ENCODE peak calls at places on chromosomes 5 and 9, in six cellular contexts. C is CD8-positive, alpha-beta memory T cell; Z is mucosa of descending colon; I is CD8-positive, alpha-beta T cell; O is astrocyte of the spinal cord; F is ovary. Y is an unnamed sample.

GRCh38 chr5:181283347-181283746 is 22.4 kb upstream of the TRIM52 start:
- DNase-seq in C (no peak), Z (no peak), I (no peak), O (no peak), F (no peak), Y (peak; percentile 64)

GRCh38 chr9:79817469-79818004 is 245.8 kb downstream of the TLE4 start:
- DNase-seq in C (no peak), Z (no peak), I (no peak), O (no peak), F (no peak), Y (no peak)

GRCh38 chr9:68740561-68740960 is 35.5 kb downstream of the PIP5K1B start:
- DNase-seq in C (no peak), Z (peak; percentile 19), I (no peak), O (no peak), F (no peak), Y (no peak)

GRCh38 chr9:115341401-115341800 is 223.4 kb upstream of the TNC start:
- DNase-seq in C (no peak), Z (no peak), I (no peak), O (no peak), F (no peak), Y (no peak)

GRCh38 chr9:130934702-130935659 is 4.1 kb downstream of the FIBCD1 start:
- DNase-seq in C (no peak), Z (no peak), I (no peak), O (no peak), F (no peak), Y (no peak)

GRCh38 chr5:179816401-179817070 is 4.2 kb upstream of the SQSTM1 start:
- DNase-seq in C (no peak), Z (peak; percentile 62), I (no peak), O (no peak), F (peak; percentile 64), Y (peak; percentile 63)

GRCh38 chr9:136242908-136243525 is 2.6 kb downstream of the QSOX2 start:
- DNase-seq in C (no peak), Z (no peak), I (no peak), O (no peak), F (no peak), Y (no peak)

GRCh38 chr5:77360381-77360780 is 131.7 kb downstream of the WDR41 start:
- DNase-seq in C (no peak), Z (no peak), I (no peak), O (no peak), F (no peak), Y (no peak)

GRCh38 chr9:18795947-18796705 is 236.9 kb downstream of the SAXO1 start:
- DNase-seq in C (no peak), Z (no peak), I (no peak), O (peak; percentile 92), F (no peak), Y (no peak)

GRCh38 chr5:142245776-142246175 is 79.0 kb downstream of the SPRY4 start:
- DNase-seq in C (no peak), Z (no peak), I (no peak), O (peak; percentile 18), F (no peak), Y (no peak)

GRCh38 chr5:172361566-172362238 is 78.1 kb upstream of the UBTD2 start:
- DNase-seq in C (no peak), Z (no peak), I (no peak), O (peak; percentile 90), F (no peak), Y (no peak)

GRCh38 chr5:173315495-173316352 is 12.5 kb downstream of the STC2 start:
- DNase-seq in C (no peak), Z (no peak), I (no peak), O (peak; percentile 94), F (no peak), Y (peak; percentile 80)

GRCh38 chr9:114856942-114857315 is 51.1 kb upstream of the TNFSF15 start:
- DNase-seq in C (no peak), Z (no peak), I (no peak), O (no peak), F (no peak), Y (no peak)

GRCh38 chr5:34749431-34749872 is 89.5 kb upstream of the TTC23L start:
- DNase-seq in C (no peak), Z (no peak), I (no peak), O (peak; percentile 85), F (no peak), Y (no peak)

GRCh38 chr5:160240350-160240749 is 11.0 kb downstream of the FABP6 start:
- DNase-seq in C (no peak), Z (no peak), I (no peak), O (no peak), F (no peak), Y (no peak)

GRCh38 chr9:37410969-37411785 is 11.3 kb upstream of the GRHPR start:
- DNase-seq in C (no peak), Z (no peak), I (no peak), O (no peak), F (no peak), Y (no peak)

GRCh38 chr5:172362755-172363154 is 79.2 kb upstream of the UBTD2 start:
- DNase-seq in C (no peak), Z (no peak), I (no peak), O (no peak), F (no peak), Y (no peak)

GRCh38 chr5:140677947-140678346 is 4.6 kb upstream of the DND1 start:
- DNase-seq in C (no peak), Z (no peak), I (no peak), O (no peak), F (no peak), Y (no peak)

GRCh38 chr9:92970467-92970923 is 23.2 kb downstream of the FGD3 start:
- DNase-seq in C (no peak), Z (no peak), I (no peak), O (no peak), F (no peak), Y (no peak)

GRCh38 chr9:136054798-136055714 is 40.0 kb downstream of the NACC2 start:
- DNase-seq in C (no peak), Z (no peak), I (no peak), O (no peak), F (no peak), Y (no peak)

GRCh38 chr9:7111413-7111812 is 353.6 kb downstream of the KDM4C start:
- DNase-seq in C (no peak), Z (no peak), I (no peak), O (no peak), F (no peak), Y (no peak)

GRCh38 chr5:151427258-151427657 is 20.1 kb upstream of the SLC36A1 start:
- DNase-seq in C (no peak), Z (no peak), I (no peak), O (no peak), F (no peak), Y (no peak)

GRCh38 chr5:537098-537497 is 12.8 kb upstream of the SLC9A3 start:
- DNase-seq in C (no peak), Z (no peak), I (no peak), O (no peak), F (no peak), Y (peak; percentile 9)

GRCh38 chr5:1637639-1638481 is 114.1 kb upstream of the LPCAT1 start:
- DNase-seq in C (no peak), Z (no peak), I (no peak), O (no peak), F (peak; percentile 33), Y (peak; percentile 38)

GRCh38 chr5:121189569-121190305 is 661.9 kb upstream of the FTMT start:
- DNase-seq in C (no peak), Z (no peak), I (no peak), O (peak; percentile 79), F (no peak), Y (no peak)

GRCh38 chr5:140295414-140295813 is 7.5 kb downstream of the PFDN1 start:
- DNase-seq in C (no peak), Z (no peak), I (no peak), O (peak; percentile 96), F (no peak), Y (no peak)

GRCh38 chr5:74862221-74862620 is 4.0 kb downstream of the FAM169A start:
- DNase-seq in C (no peak), Z (no peak), I (no peak), O (no peak), F (no peak), Y (peak; percentile 17)
- H3K4me3 ChIP-seq in C (no peak overlapping the region), Z (no peak overlapping the region), I (no peak overlapping the region), O (no peak overlapping the region), F (no peak overlapping the region), Y (no peak overlapping the region)

DNA sequence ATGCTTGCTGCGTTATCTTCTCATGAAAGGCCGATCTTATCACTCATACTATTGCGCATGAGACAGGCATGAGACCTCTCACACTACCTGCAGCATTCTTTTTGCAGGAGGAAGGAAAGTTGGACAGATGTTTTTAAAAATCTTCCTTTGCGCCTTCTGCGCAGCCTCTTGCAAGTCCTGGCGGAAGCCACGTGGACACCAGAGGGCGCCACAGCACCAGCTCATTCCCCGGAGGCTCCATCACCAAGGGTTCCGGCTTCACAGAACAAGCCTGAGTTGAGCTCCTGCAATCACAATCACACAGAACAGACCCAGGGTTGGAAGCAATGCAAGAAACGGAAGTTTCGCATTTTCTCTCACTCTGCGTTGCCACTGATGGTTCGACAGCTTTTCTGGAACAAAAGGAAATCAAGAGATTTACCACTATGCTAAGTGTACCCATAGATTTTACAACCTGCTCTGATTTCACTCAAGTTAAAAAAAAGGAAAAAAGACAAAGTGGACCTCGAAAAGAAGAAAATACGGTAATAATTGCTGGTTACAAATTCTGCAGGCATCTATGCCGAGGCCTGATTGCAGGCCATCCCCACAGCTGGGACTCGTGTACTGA is 304.8 kb upstream of the MSX2 start:
- DNase-seq in C (peak; percentile 42), Z (peak; percentile 90), I (peak; percentile 71), O (peak; percentile 91), F (peak; percentile 87), Y (peak; percentile 98)
- H3K4me3 ChIP-seq in C (no peak overlapping the region), Z (no peak overlapping the region), I (peak overlapping the region; percentile 32), O (no peak overlapping the region), F (no peak overlapping the region), Y (peak overlapping the region; percentile 21)

GRCh38 chr9:129073404-129073803 is 7.5 kb upstream of the DOLPP1 start:
- DNase-seq in C (no peak), Z (no peak), I (no peak), O (no peak), F (no peak), Y (no peak)

GRCh38 chr9:129071526-129072131 is 9.3 kb upstream of the DOLPP1 start:
- DNase-seq in C (no peak), Z (peak; percentile 38), I (no peak), O (no peak), F (no peak), Y (no peak)

GRCh38 chr9:129070670-129071525 is 10.0 kb upstream of the DOLPP1 start:
- DNase-seq in C (no peak), Z (peak; percentile 25), I (no peak), O (no peak), F (no peak), Y (no peak)

GRCh38 chr9:129074106-129074505 is 6.8 kb upstream of the DOLPP1 start:
- DNase-seq in C (no peak), Z (no peak), I (no peak), O (no peak), F (no peak), Y (no peak)

DNA sequence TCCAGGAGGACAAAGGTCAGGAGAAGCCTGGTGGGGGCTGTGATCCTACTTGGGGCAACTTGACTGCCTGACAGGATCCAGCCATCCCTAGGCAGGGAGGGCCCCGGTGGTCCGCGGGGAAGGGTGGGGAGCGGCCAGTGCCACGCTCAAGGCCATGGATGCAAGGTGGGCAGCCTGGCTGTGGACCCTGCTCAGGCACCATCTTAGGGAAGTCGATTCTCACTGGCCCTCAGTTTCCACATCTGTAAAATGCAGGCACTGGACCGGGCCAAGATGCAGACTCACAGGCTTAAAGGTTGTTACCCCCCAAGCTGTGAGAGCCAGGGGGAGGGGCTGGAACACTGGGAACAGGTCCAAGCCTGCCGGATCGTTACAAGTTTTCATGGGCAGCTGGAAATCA is 8.7 kb upstream of the DOLPP1 start:
- DNase-seq in C (no peak), Z (peak; percentile 25), I (no peak), O (no peak), F (no peak), Y (no peak)
- H3K4me3 ChIP-seq in C (no peak overlapping the region), Z (no peak overlapping the region), I (no peak overlapping the region), O (no peak overlapping the region), F (no peak overlapping the region), Y (no peak overlapping the region)

GRCh38 chr5:114360816-114361723 is 800 bp upstream of the KCNN2 start:
- DNase-seq in C (no peak), Z (peak; percentile 52), I (no peak), O (no peak), F (peak; percentile 42), Y (no peak)
- H3K4me3 ChIP-seq in C (no peak overlapping the region), Z (peak overlapping the region; percentile 3), I (no peak overlapping the region), O (peak overlapping the region; percentile 42), F (peak overlapping the region; percentile 37), Y (no peak overlapping the region)

Y was measured in aorta.